ENCODE peak calls at places on chromosomes 16 and 17, in nine cellular contexts. X is GM20000; M is GM13977; G is skeletal muscle cell; F is ELR; V is stimulated activated CD4-positive, alpha-beta T cell treated with anti-CD3 and anti-CD28 coated beads, TNF-alpha, amount 100 ng/mL, for 1 hour; W is Karpas-422; J is activated CD4-positive, CD25-positive, alpha-beta regulatory T cell; R is stimulated activated CD8-positive, alpha-beta memory T cell treated with anti-CD3 and anti-CD28 coated beads, Interleukin-4, amount 100 ng/mL, for 24 hours. T is an unnamed sample.

GRCh38 chr17:74430706-74431567 is 951 bp upstream of the GPRC5C start:
- DNase-seq in R (no peak), X (peak), W (no peak), J (no peak), M (peak), G (no peak), F (peak), V (no peak), T (no peak)

GRCh38 chr17:48254896-48255295 is 147.3 kb downstream of the SNX11 start:
- DNase-seq in F (peak), J (no peak), M (no peak), V (no peak), X (no peak), W (peak), G (no peak), R (no peak), T (no peak)

GRCh38 chr17:71963341-71963740 is 157.5 kb upstream of the SOX9 start:
- DNase-seq in R (no peak), G (no peak), X (no peak), F (no peak), M (no peak), W (no peak), V (no peak), J (no peak), T (no peak)

GRCh38 chr16:86396318-86396882 is 113.9 kb upstream of the FOXF1 start:
- DNase-seq in M (no peak), X (no peak), R (no peak), W (no peak), F (peak), V (no peak), J (no peak), G (no peak), T (no peak)

GRCh38 chr17:74870512-74870911 is 2.3 kb downstream of the FDXR start:
- DNase-seq in G (no peak), R (no peak), W (no peak), X (no peak), F (peak), V (no peak), J (no peak), M (no peak), T (no peak)

GRCh38 chr17:80289631-80290030 is 29.0 kb downstream of the RNF213 start:
- DNase-seq in M (no peak), X (no peak), J (no peak), W (no peak), V (no peak), R (no peak), F (no peak), G (no peak), T (no peak)

GRCh38 chr16:22358000-22358399 is 16.4 kb downstream of the CDR2 start:
- DNase-seq in V (no peak), W (no peak), M (no peak), F (no peak), R (no peak), X (no peak), G (no peak), J (no peak), T (no peak)

GRCh38 chr17:43453331-43453812 is 30.4 kb upstream of the DHX8 start:
- DNase-seq in F (no peak), R (no peak), J (no peak), M (no peak), V (no peak), X (no peak), G (no peak), W (peak), T (no peak)

GRCh38 chr16:4176794-4177438 is 60.7 kb upstream of the ADCY9 start:
- DNase-seq in M (peak), V (no peak), G (no peak), F (peak), R (no peak), J (no peak), W (peak), X (peak), T (no peak)

GRCh38 chr17:49521521-49522185 is 26.6 kb downstream of the NGFR start:
- DNase-seq in M (no peak), G (no peak), J (no peak), R (no peak), V (no peak), W (no peak), F (no peak), X (peak), T (no peak)

GRCh38 chr16:67993207-67994036 is 5.9 kb downstream of the DPEP2 start:
- DNase-seq in W (peak), J (peak), V (peak), X (peak), M (peak), R (peak), G (peak), F (peak), T (no peak)

GRCh38 chr17:10119203-10120112 is 78.9 kb downstream of the GAS7 start:
- DNase-seq in F (no peak), M (peak), J (no peak), X (peak), V (no peak), W (peak), R (no peak), G (no peak), T (no peak)

GRCh38 chr17:10197721-10198508 is 491 bp downstream of the GAS7 start:
- DNase-seq in X (peak), M (no peak), R (no peak), J (no peak), G (no peak), V (no peak), F (no peak), W (no peak), T (no peak)